ENCODE peak calls at places on chromosomes 13 and 19, in eight cellular contexts. P, T, L, G, S, D, M and A are unnamed samples.

GRCh38 chr13:75399168-75399878 is 82.6 kb downstream of the TBC1D4 start:
- DNase-seq in L (no peak), M (no peak), T (peak; percentile 83), S (no peak), G (no peak), D (no peak), P (no peak), A (no peak)

GRCh38 chr19:4075373-4075772 is 8.7 kb upstream of the ZBTB7A start:
- DNase-seq in L (no peak), S (peak; percentile 87), D (no peak), T (no peak), M (no peak), G (no peak), P (no peak), A (no peak)

GRCh38 chr13:87123987-87124784 is 547.0 kb upstream of the SLITRK5 start:
- DNase-seq in M (peak; percentile 100), T (peak; percentile 92), P (no peak), D (no peak), G (no peak), L (peak; percentile 7), S (no peak), A (no peak)

GRCh38 chr13:106104281-106104901 is 431.1 kb downstream of the EFNB2 start:
- DNase-seq in G (no peak), T (peak; percentile 95), S (no peak), P (no peak), L (no peak), D (no peak), M (peak; percentile 91), A (no peak)

GRCh38 chr13:33212396-33212795 is 73.2 kb downstream of the STARD13 start:
- DNase-seq in T (no peak), P (no peak), G (no peak), M (no peak), L (no peak), S (no peak), D (no peak), A (no peak)

GRCh38 chr13:90968510-90968909 is 379.0 kb upstream of the MIR17HG start:
- DNase-seq in M (no peak), D (no peak), G (no peak), P (peak; percentile 70), S (no peak), T (no peak), L (no peak), A (peak; percentile 12)

GRCh38 chr19:30719189-30719990 is 347.2 kb downstream of the ZNF536 start:
- DNase-seq in G (peak; percentile 28), L (peak; percentile 74), T (no peak), P (no peak), S (peak; percentile 64), M (no peak), D (peak; percentile 44), A (peak; percentile 68)

GRCh38 chr13:100297413-100297812 is 208.5 kb downstream of the PCCA start:
- DNase-seq in S (no peak), M (no peak), L (no peak), T (no peak), P (no peak), D (no peak), G (no peak), A (no peak)

GRCh38 chr13:113928701-113929627 is 44.9 kb downstream of the C13orf46 start:
- DNase-seq in S (no peak), D (no peak), G (peak; percentile 86), T (no peak), P (no peak), M (peak; percentile 69), L (peak; percentile 89), A (peak; percentile 45)

GRCh38 chr19:44925114-44925891 is 10.9 kb downstream of the APOC1 start:
- DNase-seq in T (peak; percentile 19), P (no peak), G (peak; percentile 56), M (peak; percentile 49), L (peak; percentile 60), S (peak; percentile 83), D (peak; percentile 68), A (peak; percentile 85)

GRCh38 chr13:24864579-24864978 is 100.6 kb downstream of the RNF17 start:
- DNase-seq in M (no peak), T (no peak), D (no peak), L (no peak), G (no peak), S (no peak), P (no peak), A (no peak)

GRCh38 chr13:24866488-24866887 is 102.5 kb downstream of the RNF17 start:
- DNase-seq in P (no peak), G (no peak), D (no peak), M (no peak), L (no peak), T (no peak), S (no peak), A (no peak)

GRCh38 chr13:24861617-24862362 is 97.8 kb downstream of the RNF17 start:
- DNase-seq in G (no peak), S (no peak), T (no peak), M (no peak), L (no peak), P (no peak), D (no peak), A (no peak)

GRCh38 chr13:24863748-24864540 is 100.0 kb downstream of the RNF17 start:
- DNase-seq in T (no peak), M (no peak), G (no peak), P (no peak), L (no peak), D (no peak), S (no peak), A (no peak)

DNA sequence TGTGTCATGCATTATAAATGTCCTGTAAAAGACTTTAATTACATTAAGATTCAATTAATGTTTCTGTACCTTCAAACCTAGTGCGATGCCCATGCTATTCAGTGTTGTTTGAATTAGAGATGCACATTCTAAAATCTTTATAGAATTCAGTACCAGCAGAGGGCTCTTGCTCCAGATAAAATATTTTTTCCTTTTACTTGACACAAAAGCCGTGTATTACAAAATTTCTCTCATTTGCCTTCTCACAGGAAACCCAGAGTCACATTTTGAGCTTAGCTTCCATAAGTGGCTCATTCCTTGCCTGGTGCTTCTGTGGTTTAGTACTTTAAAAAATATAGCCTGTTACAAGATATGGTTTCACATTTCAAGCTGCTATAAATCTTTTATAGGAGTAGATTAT is 101.2 kb downstream of the RNF17 start:
- DNase-seq in D (no peak), S (no peak), T (no peak), M (peak; percentile 4), L (no peak), G (no peak), P (peak; percentile 18), A (no peak)
- H3K4me3 ChIP-seq in D (no peak overlapping the region), S (no peak overlapping the region), T (no peak overlapping the region), M (no peak overlapping the region), L (no peak overlapping the region), G (no peak overlapping the region), P (no peak overlapping the region), A (no peak overlapping the region)

GRCh38 chr13:40533072-40533471 is 133.4 kb downstream of the FOXO1 start:
- DNase-seq in G (no peak), P (no peak), D (no peak), T (no peak), M (no peak), S (no peak), L (no peak), A (no peak)
- TF ChIP-seq CTCF in G (no peak), P (no peak), D (no peak), T (no peak), M (no peak), S (no peak), L (no peak), A (no peak)

DNA sequence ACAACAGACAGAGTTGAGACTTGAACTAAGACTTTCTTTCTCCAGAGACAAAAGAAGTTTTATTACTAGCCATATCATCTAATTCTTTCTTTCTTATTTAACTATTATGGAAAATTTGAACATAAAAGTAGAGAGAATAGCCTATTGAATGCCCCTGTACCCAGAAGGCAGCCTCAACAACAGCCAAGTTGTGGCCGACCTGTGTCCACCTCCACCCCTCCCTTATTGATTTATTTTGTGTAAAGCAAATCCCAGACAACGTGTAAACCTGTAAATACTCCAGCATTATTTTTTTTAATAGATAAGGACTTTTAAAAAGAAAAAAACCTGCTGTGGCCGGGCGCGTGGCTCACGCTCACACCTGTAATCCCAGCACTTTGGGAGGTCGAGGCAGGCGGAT is 26.1 kb upstream of the FXYD3 start:
- DNase-seq in L (no peak), D (no peak), S (no peak), G (no peak), P (no peak), T (no peak), M (no peak), A (no peak)
- H3K27ac ChIP-seq in L (no peak overlapping the region), D (no peak overlapping the region), S (no peak overlapping the region), G (no peak overlapping the region), P (peak overlapping the region; percentile 99), T (no peak overlapping the region), M (no peak overlapping the region), A (peak overlapping the region; percentile 79)

DNA sequence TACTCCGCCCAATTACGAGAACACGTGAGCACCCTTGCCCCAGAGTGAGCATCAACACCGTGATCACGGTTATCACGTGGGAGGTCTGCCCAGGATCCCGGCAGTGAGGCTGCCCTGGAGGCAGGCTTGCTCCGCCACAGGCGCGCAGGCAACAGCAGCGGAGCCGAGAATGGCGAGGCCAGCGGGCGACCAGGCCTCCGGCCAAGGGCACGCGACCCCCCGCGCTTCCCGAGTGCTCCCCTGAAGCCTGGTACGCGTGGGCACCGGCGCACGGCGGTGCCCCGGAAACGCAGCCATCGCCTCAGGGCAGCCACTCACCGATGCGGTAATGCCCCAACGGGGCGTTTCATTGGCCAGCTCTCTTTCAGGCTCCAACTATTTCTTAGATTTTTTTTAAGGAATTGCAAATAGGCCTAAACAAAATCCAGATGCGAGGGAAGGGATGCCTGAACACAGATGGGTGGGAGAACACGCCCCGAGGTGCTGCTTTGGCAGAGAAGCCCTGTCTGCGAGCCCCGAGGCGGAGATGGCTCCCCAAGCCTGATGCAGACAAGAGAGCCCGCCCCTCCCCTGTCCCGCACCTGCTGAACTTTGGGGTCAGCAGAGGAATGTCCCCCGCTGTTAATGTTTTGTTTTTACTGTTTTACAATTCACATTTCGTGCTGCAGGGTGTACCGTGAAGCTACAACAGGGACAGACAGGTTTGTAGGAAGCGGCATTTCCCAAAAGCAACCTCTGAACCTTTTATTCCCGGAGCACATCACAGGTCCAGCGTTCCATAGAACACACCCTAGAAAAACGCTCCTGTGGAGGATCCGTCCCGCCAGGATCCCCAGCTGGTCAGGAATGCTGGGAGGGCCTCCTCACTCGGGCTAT is 132.7 kb downstream of the ZDHHC20 start:
- DNase-seq in L (no peak), D (peak; percentile 41), M (peak; percentile 46), P (no peak), T (peak; percentile 52), S (no peak), G (no peak), A (peak; percentile 52)
- H3K4me3 ChIP-seq in L (peak overlapping the region; percentile 47), D (peak overlapping the region; percentile 51), M (peak overlapping the region; percentile 39), P (no peak overlapping the region), T (peak overlapping the region; percentile 51), S (peak overlapping the region; percentile 46), G (peak overlapping the region; percentile 14), A (peak overlapping the region; percentile 60)